ENCODE peak calls at places on chromosome 6, in five cellular contexts. F, O, H, Y and V are unnamed samples.

GRCh38 chr6:1983850-1984249 is 261.6 kb downstream of the GMDS start:
- DNase-seq in F (no peak), O (no peak), H (no peak), Y (no peak), V (no peak)

GRCh38 chr6:90286884-90287488 is 9.7 kb downstream of the BACH2 start:
- DNase-seq in F (no peak), O (peak; percentile 66), H (peak; percentile 55), Y (peak; percentile 72), V (no peak)

GRCh38 chr6:151325075-151326050 is 66.0 kb downstream of the ZBTB2 start:
- DNase-seq in F (no peak), O (peak; percentile 60), H (peak; percentile 60), Y (peak; percentile 78), V (no peak)

GRCh38 chr6:6915219-6915618 is 192.5 kb upstream of the RREB1 start:
- DNase-seq in F (no peak), O (no peak), H (no peak), Y (no peak), V (no peak)

GRCh38 chr6:111307275-111307858 is 175.7 kb downstream of the REV3L start:
- DNase-seq in F (no peak), O (no peak), H (no peak), Y (no peak), V (no peak)

GRCh38 chr6:159125977-159126376 is 43.2 kb upstream of the FNDC1 start:
- DNase-seq in F (no peak), O (peak; percentile 49), H (no peak), Y (no peak), V (no peak)

GRCh38 chr6:138554146-138554545 is 54.9 kb upstream of the NHSL1 start:
- DNase-seq in F (no peak), O (no peak), H (no peak), Y (no peak), V (no peak)

GRCh38 chr6:133504761-133505160 is 263.6 kb downstream of the EYA4 start:
- DNase-seq in F (no peak), O (no peak), H (no peak), Y (no peak), V (no peak)

GRCh38 chr6:170027111-170028043 is 263.5 kb downstream of the DLL1 start:
- DNase-seq in F (no peak), O (no peak), H (no peak), Y (no peak), V (no peak)

GRCh38 chr6:118598324-118598723 is 50.2 kb downstream of the PLN start:
- DNase-seq in F (no peak), O (no peak), H (no peak), Y (no peak), V (no peak)

GRCh38 chr6:44932651-44933091 is 395.5 kb upstream of the RUNX2 start:
- DNase-seq in F (no peak), O (no peak), H (no peak), Y (no peak), V (no peak)

GRCh38 chr6:154986787-154987235 is 8.3 kb upstream of the TIAM2 start:
- DNase-seq in F (no peak), O (no peak), H (no peak), Y (no peak), V (no peak)

GRCh38 chr6:11616200-11616611 is 78.7 kb downstream of the TMEM170B start:
- DNase-seq in F (no peak), O (no peak), H (no peak), Y (no peak), V (no peak)

GRCh38 chr6:3381233-3382065 is 75.4 kb downstream of the SLC22A23 start:
- DNase-seq in F (no peak), O (peak; percentile 27), H (no peak), Y (no peak), V (no peak)

GRCh38 chr6:38187285-38187684 is 367.8 kb downstream of the ZFAND3 start:
- DNase-seq in F (no peak), O (no peak), H (no peak), Y (no peak), V (no peak)

GRCh38 chr6:93341900-93342613 is 77.3 kb downstream of the EPHA7 start:
- DNase-seq in F (no peak), O (no peak), H (peak; percentile 3), Y (no peak), V (no peak)